ENCODE peak calls at places on chromosomes 2 and 18, in five cellular contexts. Y, C, X, J and S are unnamed samples.

GRCh38 chr18:79604205-79604912 is 75.2 kb upstream of the CTDP1 start:
- DNase-seq in Y (no peak), C (no peak), X (no peak), J (no peak), S (no peak)

GRCh38 chr2:157107877-157108276 is 149.6 kb upstream of the GALNT5 start:
- DNase-seq in Y (peak; percentile 66), C (no peak), X (no peak), J (peak; percentile 10), S (no peak)

GRCh38 chr18:48575658-48576453 is 37.0 kb downstream of the CTIF start:
- DNase-seq in Y (no peak), C (no peak), X (no peak), J (no peak), S (no peak)

GRCh38 chr2:194917519-194917918 is 739.5 kb upstream of the SLC39A10 start:
- DNase-seq in Y (no peak), C (no peak), X (no peak), J (no peak), S (no peak)

GRCh38 chr18:48300463-48300961 is 108.7 kb downstream of the ZBTB7C start:
- DNase-seq in Y (no peak), C (no peak), X (no peak), J (no peak), S (no peak)

GRCh38 chr2:69933839-69934613 is 19.1 kb downstream of the MXD1 start:
- DNase-seq in Y (peak; percentile 93), C (no peak), X (no peak), J (peak; percentile 30), S (no peak)

GRCh38 chr2:238856713-238857567 is 9.1 kb downstream of the TWIST2 start:
- DNase-seq in Y (no peak), C (no peak), X (no peak), J (no peak), S (no peak)

GRCh38 chr18:25223211-25223610 is 128.8 kb downstream of the ZNF521 start:
- DNase-seq in Y (no peak), C (no peak), X (no peak), J (no peak), S (no peak)

GRCh38 chr2:110755494-110756078 is 23.2 kb downstream of the ACOXL start:
- DNase-seq in Y (peak; percentile 16), C (no peak), X (no peak), J (no peak), S (no peak)

GRCh38 chr2:178223806-178224205 is 29.5 kb downstream of the OSBPL6 start:
- DNase-seq in Y (no peak), C (no peak), X (no peak), J (no peak), S (no peak)

GRCh38 chr2:122341007-122341406 is 585.6 kb downstream of the TSN start:
- DNase-seq in Y (no peak), C (no peak), X (no peak), J (no peak), S (no peak)

GRCh38 chr2:217086038-217086522 is 226.2 kb upstream of the TNP1 start:
- DNase-seq in Y (peak; percentile 64), C (no peak), X (no peak), J (no peak), S (no peak)

GRCh38 chr2:48197618-48198017 is 291.3 kb upstream of the FBXO11 start:
- DNase-seq in Y (no peak), C (no peak), X (no peak), J (no peak), S (no peak)

GRCh38 chr2:46495347-46496030 is 16.1 kb downstream of the TMEM247 start:
- DNase-seq in Y (peak; percentile 67), C (no peak), X (no peak), J (no peak), S (no peak)

GRCh38 chr2:9473985-9474360 is 378 bp upstream of the IAH1 start:
- DNase-seq in Y (no peak), C (peak; percentile 21), X (peak; percentile 58), J (no peak), S (no peak)

GRCh38 chr18:56245856-56246575 is 392.4 kb downstream of the TXNL1 start:
- DNase-seq in Y (peak; percentile 80), C (no peak), X (no peak), J (no peak), S (no peak)

GRCh38 chr2:54228945-54229344 is 27.1 kb downstream of the TSPYL6 start:
- DNase-seq in Y (no peak), C (no peak), X (peak; percentile 51), J (no peak), S (no peak)

GRCh38 chr2:27869763-27870162 is 20.4 kb downstream of the RBKS start:
- DNase-seq in Y (no peak), C (no peak), X (no peak), J (no peak), S (no peak)

GRCh38 chr18:13558132-13558531 is 168.2 kb downstream of the FAM210A start:
- DNase-seq in Y (peak; percentile 11), C (peak; percentile 36), X (no peak), J (peak; percentile 11), S (peak; percentile 36)

GRCh38 chr2:240286596-240286995 is 146.1 kb upstream of the OTOS start:
- DNase-seq in Y (no peak), C (no peak), X (no peak), J (no peak), S (no peak)
- TF ChIP-seq CTCF in Y (no peak), C (no peak), X (no peak), J (no peak), S (no peak)

GRCh38 chr2:106039634-106040033 is 154.5 kb downstream of the UXS1 start:
- DNase-seq in Y (no peak), C (no peak), X (no peak), J (no peak), S (no peak)

GRCh38 chr2:106041150-106041549 is 153.0 kb downstream of the UXS1 start:
- DNase-seq in Y (no peak), C (no peak), X (no peak), J (no peak), S (no peak)

GRCh38 chr2:106038598-106039375 is 155.3 kb downstream of the UXS1 start:
- DNase-seq in Y (no peak), C (no peak), X (no peak), J (no peak), S (no peak)

DNA sequence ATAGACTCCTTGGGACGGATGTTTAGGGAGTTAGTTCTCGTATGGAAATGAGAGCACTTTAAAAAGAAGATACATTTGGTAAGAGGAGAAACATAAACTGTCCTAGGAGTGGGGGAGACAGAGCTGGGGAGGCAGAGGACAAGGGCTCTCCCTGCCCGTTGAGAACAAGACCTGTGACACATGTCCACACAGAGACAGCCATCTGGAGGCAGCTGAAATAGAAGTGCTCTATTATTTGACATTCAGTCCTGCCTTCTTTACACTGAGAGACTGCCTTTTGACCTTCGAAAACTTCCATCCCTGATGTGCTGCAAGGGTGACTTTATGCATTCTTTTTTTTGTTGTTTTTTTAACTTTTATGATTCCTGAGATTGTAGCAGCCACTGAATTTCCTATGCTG is 150.1 kb downstream of the UXS1 start:
- DNase-seq in Y (no peak), C (no peak), X (no peak), J (no peak), S (no peak)
- TF ChIP-seq CTCF in Y (no peak), C (no peak), X (no peak), J (no peak), S (no peak)

GRCh38 chr2:233399306-233400225 is 45.3 kb downstream of the DGKD start:
- DNase-seq in Y (no peak), C (no peak), X (no peak), J (no peak), S (no peak)
- TF ChIP-seq CTCF in Y (no peak), C (no peak), X (no peak), J (no peak), S (no peak)

GRCh38 chr18:7735194-7735593 is 168.1 kb downstream of the PTPRM start:
- DNase-seq in Y (no peak), C (no peak), X (no peak), J (no peak), S (no peak)
- TF ChIP-seq CTCF in Y (no peak), C (no peak), X (peak; percentile 45), J (peak; percentile 53), S (peak; percentile 18)

GRCh38 chr2:166485558-166486193 is 8.4 kb downstream of the SCN7A start:
- DNase-seq in Y (no peak), C (no peak), X (no peak), J (no peak), S (no peak)
- TF ChIP-seq CTCF in Y (no peak), C (no peak), X (no peak), J (no peak), S (no peak)